ENCODE peak calls at places on chromosomes 13 and 19, in nine cellular contexts. Z is SK-N-SH, Y is HepG2, J is suprapubic skin, A is K562, P is ovary, L is stomach, H is A549, T is tibial nerve. G is an unnamed sample.

GRCh38 chr19:13070425-13071140 is 32.1 kb downstream of the LYL1 start:
- DNase-seq in Z (no peak), Y (no peak), J (no peak), A (no peak), P (no peak), L (no peak), H (no peak), T (no peak), G (no peak)

GRCh38 chr13:32986552-32986951 is 29.7 kb upstream of the KL start:
- DNase-seq in Z (no peak), Y (no peak), J (no peak), A (no peak), P (no peak), L (no peak), H (no peak), T (no peak), G (no peak)

GRCh38 chr13:59250276-59250990 is 913.3 kb downstream of the DIAPH3 start:
- DNase-seq in Z (no peak), Y (no peak), J (no peak), A (no peak), P (no peak), L (no peak), H (no peak), T (no peak), G (no peak)

GRCh38 chr19:16942583-16942982 is 53.8 kb downstream of the F2RL3 start:
- DNase-seq in Z (no peak), Y (no peak), J (no peak), A (no peak), P (no peak), L (peak), H (no peak), T (no peak), G (no peak)

GRCh38 chr13:32650705-32651311 is 64.6 kb downstream of the PDS5B start:
- DNase-seq in Z (peak), Y (peak), J (no peak), A (peak), P (no peak), L (peak), H (peak), T (peak), G (peak)

GRCh38 chr19:11265785-11266236 is 3.5 kb upstream of the DOCK6 start:
- DNase-seq in Z (no peak), Y (peak), J (no peak), A (no peak), P (no peak), L (peak), H (peak), T (no peak), G (peak)

GRCh38 chr13:32852568-32852967 is 163.7 kb upstream of the KL start:
- DNase-seq in Z (no peak), Y (no peak), J (no peak), A (no peak), P (no peak), L (no peak), H (no peak), T (no peak), G (no peak)

GRCh38 chr13:26254583-26255102 is 714 bp downstream of the CDK8 start:
- DNase-seq in Z (peak), Y (peak), J (peak), A (peak), P (peak), L (peak), H (peak), T (peak), G (peak)

GRCh38 chr13:40596484-40596883 is 70.0 kb downstream of the FOXO1 start:
- DNase-seq in Z (no peak), Y (no peak), J (no peak), A (no peak), P (no peak), L (no peak), H (no peak), T (no peak), G (no peak)

GRCh38 chr13:90414691-90415596 is 932.5 kb upstream of the MIR17HG start:
- DNase-seq in Z (no peak), Y (no peak), J (no peak), A (no peak), P (no peak), L (no peak), H (peak), T (no peak), G (no peak)

GRCh38 chr13:38628554-38628953 is 58.3 kb upstream of the FREM2 start:
- DNase-seq in Z (no peak), Y (no peak), J (no peak), A (no peak), P (no peak), L (no peak), H (no peak), T (no peak), G (no peak)

GRCh38 chr19:53801257-53801656 is 22.9 kb downstream of the NLRP12 start:
- DNase-seq in Z (no peak), Y (peak), J (no peak), A (no peak), P (no peak), L (no peak), H (no peak), T (no peak), G (no peak)

GRCh38 chr19:50567052-50567841 is 988 bp downstream of the LRRC4B start:
- DNase-seq in Z (peak), Y (no peak), J (no peak), A (peak), P (no peak), L (no peak), H (peak), T (no peak), G (no peak)

GRCh38 chr13:26377038-26377437 is 123.1 kb downstream of the CDK8 start:
- DNase-seq in Z (peak), Y (peak), J (no peak), A (peak), P (no peak), L (no peak), H (peak), T (no peak), G (no peak)

GRCh38 chr13:24740014-24740890 is 23.7 kb upstream of the RNF17 start:
- DNase-seq in Z (no peak), Y (no peak), J (no peak), A (no peak), P (no peak), L (no peak), H (no peak), T (no peak), G (no peak)
- H3K27ac ChIP-seq in Z (no peak), Y (no peak), J (no peak), A (no peak), P (no peak), L (no peak), H (no peak), T (no peak), G (no peak)

GRCh38 chr13:80841346-80841882 is 500.5 kb upstream of the SPRY2 start:
- DNase-seq in Z (no peak), Y (no peak), J (no peak), A (no peak), P (no peak), L (no peak), H (no peak), T (no peak), G (no peak)

GRCh38 chr13:80835902-80836301 is 495.0 kb upstream of the SPRY2 start:
- DNase-seq in Z (no peak), Y (no peak), J (no peak), A (no peak), P (no peak), L (no peak), H (no peak), T (no peak), G (no peak)

DNA sequence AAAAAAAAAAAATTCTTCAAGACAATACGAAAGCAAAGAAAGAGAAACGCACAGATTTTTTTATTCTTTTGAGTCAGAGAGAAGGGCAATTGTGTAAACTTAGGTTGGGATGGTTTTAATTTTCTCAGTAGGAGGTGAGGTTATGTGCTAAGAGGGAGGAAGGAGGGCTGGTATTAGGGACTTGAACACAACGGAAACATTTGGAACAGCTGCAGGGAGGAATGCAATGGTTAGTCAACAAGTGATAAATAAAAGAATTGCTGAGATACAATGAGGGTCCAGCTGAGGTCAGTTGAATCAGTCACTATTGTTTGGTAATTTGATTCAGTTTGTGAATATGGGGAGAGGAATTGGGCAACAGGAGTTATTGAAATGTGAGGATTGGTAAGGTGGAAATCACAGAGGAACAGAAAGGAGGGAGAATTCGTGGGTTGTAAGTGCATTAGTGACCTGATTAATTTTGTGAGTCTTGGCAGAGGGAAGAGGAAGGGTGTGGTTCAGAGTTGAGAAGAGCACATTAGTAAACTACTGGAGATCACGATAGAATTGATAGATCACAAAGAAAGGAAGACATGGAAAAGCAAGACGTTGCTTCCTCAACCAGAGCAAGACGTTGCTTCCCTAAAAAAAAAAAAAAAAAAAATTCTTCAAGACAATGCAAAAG is 499.5 kb upstream of the SPRY2 start:
- DNase-seq in Z (no peak), Y (no peak), J (no peak), A (no peak), P (no peak), L (no peak), H (no peak), T (peak), G (no peak)
- TF ChIP-seq EP300 in Z (no peak), Y (no peak), J (no peak), A (no peak), P (no peak), L (no peak), H (no peak), T (peak), G (no peak)

GRCh38 chr13:112592181-112592580 is 4.2 kb upstream of the TUBGCP3 start:
- DNase-seq in Z (no peak), Y (no peak), J (no peak), A (no peak), P (no peak), L (no peak), H (no peak), T (no peak), G (peak)
- H3K27ac ChIP-seq in Z (no peak), Y (no peak), J (no peak), A (no peak), P (no peak), L (no peak), H (no peak), T (no peak), G (no peak)

GRCh38 chr13:48778551-48779088 is 124.9 kb downstream of the CYSLTR2 start:
- DNase-seq in Z (no peak), Y (no peak), J (no peak), A (no peak), P (no peak), L (no peak), H (no peak), T (no peak), G (no peak)

GRCh38 chr13:48782429-48782840 is 128.7 kb downstream of the CYSLTR2 start:
- DNase-seq in Z (no peak), Y (peak), J (no peak), A (no peak), P (no peak), L (no peak), H (peak), T (no peak), G (no peak)

GRCh38 chr13:48783831-48784230 is 130.1 kb downstream of the CYSLTR2 start:
- DNase-seq in Z (no peak), Y (no peak), J (no peak), A (no peak), P (no peak), L (no peak), H (no peak), T (no peak), G (no peak)

GRCh38 chr13:48783181-48783630 is 129.5 kb downstream of the CYSLTR2 start:
- DNase-seq in Z (no peak), Y (peak), J (peak), A (no peak), P (peak), L (peak), H (peak), T (peak), G (peak)

GRCh38 chr13:48780713-48781341 is 127.1 kb downstream of the CYSLTR2 start:
- DNase-seq in Z (no peak), Y (no peak), J (no peak), A (no peak), P (no peak), L (no peak), H (no peak), T (no peak), G (no peak)
- TF ChIP-seq EP300 in Z (no peak), Y (no peak), J (no peak), A (no peak), P (no peak), L (no peak), H (no peak), T (no peak), G (no peak)

GRCh38 chr19:55459551-55459949 is 1.9 kb downstream of the ISOC2 start:
- DNase-seq in Z (no peak), Y (no peak), J (no peak), A (no peak), P (no peak), L (no peak), H (no peak), T (no peak), G (no peak)
- H3K27ac ChIP-seq in Z (peak), Y (peak), J (no peak), A (no peak), P (peak), L (peak), H (no peak), T (peak), G (peak)

DNA sequence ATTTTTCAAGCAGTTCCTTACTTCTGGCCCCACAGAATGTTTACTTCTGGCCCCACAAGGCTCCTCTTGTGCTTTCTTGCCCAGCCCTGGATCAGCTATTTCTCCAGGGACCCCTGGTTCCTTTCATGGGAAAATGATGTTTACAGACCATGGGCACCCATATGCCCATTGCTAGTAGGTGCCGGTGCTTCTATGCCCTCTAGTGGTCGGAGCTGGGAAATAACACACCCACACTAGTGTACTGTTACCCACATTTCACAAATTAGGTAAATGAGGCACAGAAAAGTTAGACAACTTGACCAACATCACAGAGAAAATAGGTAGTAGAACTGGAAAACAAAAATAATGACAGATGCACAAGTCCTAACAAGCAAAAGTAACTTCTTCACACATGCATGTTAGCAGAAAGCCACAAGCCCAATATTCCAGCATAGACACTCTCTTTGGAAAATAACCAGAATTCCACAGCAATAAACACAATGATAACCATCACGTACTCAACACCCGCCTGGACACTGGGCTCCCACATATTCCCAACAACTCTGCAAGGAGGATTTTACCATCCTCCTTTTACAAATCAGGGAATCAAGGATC is 1.3 kb upstream of the CEACAM6 start:
- DNase-seq in Z (peak), Y (peak), J (no peak), A (peak), P (no peak), L (peak), H (peak), T (peak), G (peak)
- TF ChIP-seq EP300 in Z (no peak), Y (no peak), J (no peak), A (no peak), P (no peak), L (no peak), H (no peak), T (no peak), G (no peak)

GRCh38 chr19:33799507-33799906 is 2.8 kb downstream of the KCTD15 start:
- DNase-seq in Z (peak), Y (no peak), J (no peak), A (no peak), P (no peak), L (no peak), H (no peak), T (no peak), G (no peak)

GRCh38 chr19:33802001-33802400 is 5.3 kb downstream of the KCTD15 start:
- DNase-seq in Z (no peak), Y (no peak), J (no peak), A (no peak), P (no peak), L (no peak), H (no peak), T (no peak), G (no peak)

GRCh38 chr19:33800012-33800680 is 3.5 kb downstream of the KCTD15 start:
- DNase-seq in Z (peak), Y (no peak), J (no peak), A (no peak), P (no peak), L (no peak), H (no peak), T (no peak), G (no peak)

GRCh38 chr19:33802801-33803200 is 6.1 kb downstream of the KCTD15 start:
- DNase-seq in Z (no peak), Y (no peak), J (no peak), A (no peak), P (no peak), L (no peak), H (no peak), T (no peak), G (no peak)

DNA sequence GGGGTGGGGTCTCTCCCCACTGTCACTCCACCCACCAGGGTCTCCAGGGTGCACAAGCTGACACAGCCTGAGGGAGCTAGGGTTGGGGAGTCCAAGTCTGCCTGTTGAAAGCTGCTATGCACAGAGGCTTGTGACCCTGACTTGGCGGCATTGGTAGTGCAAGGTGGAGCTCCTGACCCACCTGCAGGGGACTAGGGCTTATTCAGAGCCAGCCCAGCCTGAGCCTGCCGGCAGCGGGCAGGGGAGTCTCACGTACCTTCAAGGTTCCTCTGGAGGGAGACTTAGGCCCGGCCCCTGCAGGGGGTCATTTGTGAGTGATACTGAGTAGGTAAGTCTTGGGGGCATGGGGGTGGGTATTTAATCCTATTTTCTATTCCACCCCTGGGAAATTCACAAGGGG is 4.7 kb downstream of the KCTD15 start:
- DNase-seq in Z (no peak), Y (no peak), J (no peak), A (no peak), P (no peak), L (no peak), H (no peak), T (no peak), G (no peak)
- H3K27ac ChIP-seq in Z (no peak), Y (no peak), J (no peak), A (no peak), P (no peak), L (no peak), H (peak), T (no peak), G (peak)

DNA sequence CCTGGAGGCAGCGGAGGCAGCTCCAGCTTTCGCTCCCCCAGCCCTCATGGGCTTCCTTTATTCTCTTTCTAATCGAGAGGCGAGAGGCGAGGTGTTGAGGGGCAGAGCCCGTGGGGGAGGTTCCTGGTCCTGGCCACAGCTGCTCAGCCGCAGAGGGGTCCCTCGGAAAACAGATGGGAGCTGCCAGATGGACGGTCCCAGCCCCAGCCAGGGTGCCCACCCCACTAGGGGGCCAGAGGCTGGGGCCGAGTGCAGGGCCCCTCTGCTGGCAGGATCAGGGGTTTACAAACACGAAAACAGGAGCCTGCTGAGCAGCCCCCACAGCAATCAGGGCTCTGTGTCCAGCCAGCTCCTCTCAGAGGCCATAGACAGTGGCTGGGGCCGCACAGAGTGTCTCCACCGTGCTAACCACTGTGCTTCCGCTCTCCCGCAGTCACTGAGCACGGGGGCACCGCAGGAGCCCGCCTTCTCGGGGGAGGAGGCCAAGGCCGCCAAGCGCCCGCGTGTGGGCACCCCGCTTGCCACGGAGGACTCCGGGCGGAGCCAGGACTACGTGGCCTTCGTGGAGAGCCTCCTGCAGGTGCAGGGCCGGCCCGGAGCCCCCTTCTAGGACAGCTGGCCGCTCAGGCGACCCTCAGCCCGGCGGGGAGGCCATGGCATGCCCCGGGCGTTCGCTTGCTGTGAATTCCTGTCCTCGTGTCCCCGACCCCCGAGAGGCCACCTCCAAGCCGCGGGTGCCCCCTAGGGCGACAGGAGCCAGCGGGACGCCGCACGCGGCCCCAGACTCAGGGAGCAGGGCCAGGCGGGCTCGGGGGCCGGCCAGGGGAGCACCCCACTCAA is 182.2 kb downstream of the KDM4B start:
- DNase-seq in Z (peak), Y (no peak), J (peak), A (peak), P (peak), L (no peak), H (no peak), T (no peak), G (no peak)
- TF ChIP-seq EP300 in Z (no peak), Y (no peak), J (no peak), A (no peak), P (no peak), L (no peak), H (no peak), T (no peak), G (no peak)

GRCh38 chr13:63092461-63092860 is 1676.8 kb upstream of the PCDH20 start:
- DNase-seq in Z (no peak), Y (no peak), J (no peak), A (no peak), P (no peak), L (no peak), H (no peak), T (no peak), G (no peak)
- H3K27ac ChIP-seq in Z (no peak), Y (no peak), J (no peak), A (no peak), P (no peak), L (no peak), H (no peak), T (no peak), G (no peak)

G was measured in transverse colon.